ENCODE peak calls at places on chromosomes 16 and 17, in ten cellular contexts. I is glutamatergic neuron; O is nephron progenitor cell; J is neural crest cell; R is T-helper 2 cell; F is astrocyte of the hippocampus; D is CD8-positive, alpha-beta T cell; B is A549; Q is RWPE1; E is heart left ventricle. S is an unnamed sample.

GRCh38 chr17:81032641-81033422 is 2.1 kb upstream of the BAIAP2 start:
- DNase-seq in E (peak; percentile 31), B (no peak), J (no peak), F (no peak), R (no peak), D (no peak), O (no peak), Q (no peak), I (no peak), S (no peak)

GRCh38 chr16:87677830-87678229 is 75.5 kb downstream of the JPH3 start:
- DNase-seq in Q (no peak), D (no peak), E (no peak), R (no peak), O (no peak), I (no peak), B (no peak), J (no peak), F (no peak), S (no peak)

GRCh38 chr17:80109713-80110446 is 8.5 kb downstream of the GAA start:
- DNase-seq in J (no peak), I (no peak), D (no peak), B (no peak), O (no peak), F (no peak), Q (peak; percentile 92), E (no peak), R (no peak), S (peak; percentile 56)

GRCh38 chr17:31654936-31655335 is 204.1 kb downstream of the COPRS start:
- DNase-seq in Q (peak; percentile 76), I (no peak), F (no peak), R (no peak), E (no peak), O (no peak), D (peak; percentile 25), B (no peak), J (no peak), S (peak; percentile 96)

GRCh38 chr16:84917492-84917891 is 93.8 kb downstream of the ZDHHC7 start:
- DNase-seq in O (no peak), D (no peak), Q (no peak), F (no peak), B (no peak), R (no peak), E (no peak), I (no peak), J (no peak), S (no peak)

GRCh38 chr17:14793237-14793636 is 471.9 kb downstream of the PMP22 start:
- DNase-seq in Q (no peak), R (no peak), I (no peak), B (no peak), O (no peak), F (peak; percentile 7), J (no peak), D (no peak), E (no peak), S (no peak)

GRCh38 chr16:11016524-11016988 is 72.2 kb downstream of the CLEC16A start:
- DNase-seq in J (no peak), I (no peak), R (no peak), B (peak; percentile 49), F (peak; percentile 9), Q (no peak), O (no peak), E (no peak), D (no peak), S (no peak)

GRCh38 chr16:28874406-28874805 is 3.9 kb upstream of the ATP2A1 start:
- DNase-seq in J (no peak), D (no peak), I (no peak), E (no peak), F (no peak), Q (no peak), R (no peak), O (no peak), B (no peak), S (no peak)

GRCh38 chr17:83057793-83058477 is 21.5 kb upstream of the METRNL start:
- DNase-seq in D (no peak), F (no peak), J (no peak), I (peak; percentile 15), O (no peak), B (no peak), E (peak; percentile 89), R (no peak), Q (no peak), S (peak; percentile 53)

GRCh38 chr17:50199211-50199633 is 2.2 kb downstream of the COL1A1 start:
- DNase-seq in E (no peak), O (no peak), I (no peak), B (no peak), R (no peak), J (no peak), D (no peak), Q (no peak), F (no peak), S (no peak)

GRCh38 chr16:86508947-86509758 is 1.2 kb upstream of the FOXF1 start:
- DNase-seq in F (peak; percentile 84), I (peak; percentile 49), O (peak; percentile 63), Q (peak; percentile 34), D (no peak), B (peak; percentile 41), R (no peak), E (peak; percentile 60), J (no peak), S (no peak)

GRCh38 chr16:84438971-84439696 is 65.3 kb downstream of the MEAK7 start:
- DNase-seq in Q (no peak), O (no peak), D (no peak), J (no peak), R (no peak), E (no peak), F (no peak), B (no peak), I (no peak), S (no peak)

GRCh38 chr17:48100591-48101011 is 677 bp downstream of the CBX1 start:
- DNase-seq in F (peak; percentile 81), B (peak; percentile 79), Q (peak; percentile 67), D (no peak), O (peak; percentile 73), J (peak; percentile 62), E (peak; percentile 58), R (no peak), I (peak; percentile 71), S (peak; percentile 89)